ENCODE peak calls at places on chromosomes 3 and 15, in six cellular contexts. K is lower lobe of right lung; O is body of pancreas; X is CD8-positive, alpha-beta memory T cell; J is fibroblast of lung; Z is kidney. B is an unnamed sample.

GRCh38 chr3:126464093-126464492 is 11.6 kb downstream of the ZXDC start:
- DNase-seq in K (no peak), O (no peak), X (no peak), J (no peak), Z (no peak), B (no peak)

GRCh38 chr3:27681249-27681748 is 40.8 kb downstream of the EOMES start:
- DNase-seq in K (no peak), O (peak; percentile 38), X (peak; percentile 64), J (peak; percentile 89), Z (no peak), B (no peak)

GRCh38 chr3:11655188-11655928 is 11.6 kb upstream of the VGLL4 start:
- DNase-seq in K (no peak), O (no peak), X (peak; percentile 20), J (no peak), Z (no peak), B (no peak)

GRCh38 chr3:126270145-126270811 is 86.9 kb downstream of the KLF15 start:
- DNase-seq in K (peak; percentile 90), O (peak; percentile 99), X (no peak), J (peak; percentile 75), Z (peak; percentile 81), B (peak; percentile 82)

GRCh38 chr3:114363554-114364202 is 69.8 kb downstream of the TIGIT start:
- DNase-seq in K (no peak), O (no peak), X (no peak), J (peak; percentile 66), Z (no peak), B (no peak)

GRCh38 chr15:28116521-28117488 is 17.7 kb upstream of the OCA2 start:
- DNase-seq in K (peak; percentile 43), O (no peak), X (no peak), J (no peak), Z (peak; percentile 79), B (no peak)

GRCh38 chr3:106566277-106566676 is 697.5 kb upstream of the CBLB start:
- DNase-seq in K (no peak), O (no peak), X (no peak), J (no peak), Z (no peak), B (no peak)

GRCh38 chr3:127183931-127184869 is 8.7 kb upstream of the PRR23E start:
- DNase-seq in K (no peak), O (no peak), X (no peak), J (no peak), Z (peak; percentile 51), B (no peak)

GRCh38 chr3:55721716-55722484 is 234.8 kb upstream of the WNT5A start:
- DNase-seq in K (no peak), O (peak; percentile 34), X (no peak), J (peak; percentile 47), Z (no peak), B (no peak)

GRCh38 chr3:11498646-11499045 is 145.1 kb downstream of the VGLL4 start:
- DNase-seq in K (peak; percentile 72), O (peak; percentile 91), X (no peak), J (peak; percentile 82), Z (peak; percentile 79), B (peak; percentile 68)

GRCh38 chr3:196186661-196187573 is 24.3 kb downstream of the ZDHHC19 start:
- DNase-seq in K (no peak), O (no peak), X (no peak), J (no peak), Z (peak; percentile 72), B (no peak)

GRCh38 chr3:108471346-108471935 is 39.0 kb downstream of the MYH15 start:
- DNase-seq in K (no peak), O (no peak), X (no peak), J (peak; percentile 26), Z (no peak), B (no peak)

GRCh38 chr3:135145581-135145980 is 350.5 kb downstream of the EPHB1 start:
- DNase-seq in K (no peak), O (no peak), X (no peak), J (no peak), Z (no peak), B (no peak)

GRCh38 chr3:104273046-104273649 is 1093.6 kb upstream of the ALCAM start:
- DNase-seq in K (no peak), O (no peak), X (no peak), J (peak; percentile 58), Z (no peak), B (no peak)

GRCh38 chr3:65342084-65342683 is 654.4 kb upstream of the ADAMTS9 start:
- DNase-seq in K (peak; percentile 49), O (peak; percentile 17), X (no peak), J (peak; percentile 55), Z (no peak), B (peak; percentile 29)

GRCh38 chr15:52060511-52060910 is 41.5 kb downstream of the MAPK6 start:
- DNase-seq in K (no peak), O (no peak), X (no peak), J (no peak), Z (no peak), B (no peak)

GRCh38 chr3:128486692-128487537 is 6.1 kb downstream of the GATA2 start:
- DNase-seq in K (peak; percentile 46), O (peak; percentile 34), X (no peak), J (no peak), Z (peak; percentile 82), B (no peak)

GRCh38 chr3:46721009-46721408 is 3.3 kb upstream of the PRSS50 start:
- DNase-seq in K (no peak), O (no peak), X (no peak), J (no peak), Z (no peak), B (no peak)

GRCh38 chr3:33874815-33875214 is 76.4 kb downstream of the PDCD6IP start:
- DNase-seq in K (no peak), O (no peak), X (no peak), J (no peak), Z (no peak), B (no peak)

GRCh38 chr3:116863842-116864626 is 154.5 kb downstream of the TUSC7 start:
- DNase-seq in K (no peak), O (peak; percentile 17), X (no peak), J (peak; percentile 76), Z (no peak), B (no peak)

GRCh38 chr15:28933710-28934445 is 48.1 kb downstream of the APBA2 start:
- DNase-seq in K (no peak), O (no peak), X (no peak), J (no peak), Z (peak; percentile 61), B (no peak)

GRCh38 chr3:143412084-143412483 is 292.5 kb downstream of the CHST2 start:
- DNase-seq in K (no peak), O (no peak), X (no peak), J (no peak), Z (no peak), B (no peak)

GRCh38 chr3:125087768-125088391 is 32.1 kb upstream of the HEG1 start:
- DNase-seq in K (no peak), O (no peak), X (no peak), J (no peak), Z (no peak), B (no peak)

GRCh38 chr3:10387881-10388621 is 67.1 kb upstream of the SEC13 start:
- DNase-seq in K (no peak), O (no peak), X (peak; percentile 17), J (peak; percentile 36), Z (peak; percentile 19), B (no peak)
- H3K4me1 ChIP-seq in K (no peaks in the 10 kb centered on the region), O (no peaks in the 10 kb centered on the region), X (peaks cover 21% of the 10 kb centered on the region), J (no peaks in the 10 kb centered on the region), Z (no peaks in the 10 kb centered on the region), B (no peaks in the 10 kb centered on the region)

DNA sequence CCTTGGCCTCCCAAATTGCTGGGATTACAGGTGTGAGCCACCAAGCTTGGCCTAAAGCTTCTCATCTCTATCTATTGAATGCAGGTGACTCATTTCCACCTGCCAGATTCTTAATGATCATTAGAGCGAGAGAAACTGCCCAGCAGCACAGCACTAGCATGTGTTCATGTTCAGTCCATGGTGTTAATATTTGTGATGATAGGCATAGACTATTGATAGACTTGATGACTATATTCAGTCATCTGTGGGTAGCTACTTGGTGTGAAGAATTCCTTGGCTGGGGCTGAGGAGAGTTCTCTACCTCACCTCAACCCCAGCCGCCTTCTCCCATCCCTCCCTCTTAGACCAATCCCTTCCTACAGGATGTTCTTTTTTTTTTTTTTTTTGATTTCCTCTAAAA is 60.0 kb downstream of the ST6GAL1 start:
- DNase-seq in K (no peak), O (no peak), X (no peak), J (no peak), Z (no peak), B (no peak)
- H3K4me1 ChIP-seq in K (no peaks in the 10 kb centered on the region), O (peaks cover 18% of the 10 kb centered on the region), X (no peaks in the 10 kb centered on the region), J (no peaks in the 10 kb centered on the region), Z (peaks cover 5% of the 10 kb centered on the region), B (peaks cover 71% of the 10 kb centered on the region)

GRCh38 chr3:57046120-57046519 is 14.3 kb upstream of the SPATA12 start:
- DNase-seq in K (no peak), O (no peak), X (no peak), J (no peak), Z (no peak), B (no peak)
- H3K4me1 ChIP-seq in K (no peaks in the 10 kb centered on the region), O (peaks cover 9% of the 10 kb centered on the region), X (no peaks in the 10 kb centered on the region), J (no peaks in the 10 kb centered on the region), Z (peaks cover 3% of the 10 kb centered on the region), B (peaks cover 35% of the 10 kb centered on the region)

GRCh38 chr15:84752195-84752594 is 3.8 kb downstream of the ZNF592 start:
- DNase-seq in K (no peak), O (no peak), X (no peak), J (no peak), Z (no peak), B (no peak)

GRCh38 chr15:84749111-84749991 is 959 bp downstream of the ZNF592 start:
- DNase-seq in K (peak; percentile 54), O (peak; percentile 55), X (peak; percentile 46), J (peak; percentile 22), Z (peak; percentile 80), B (peak; percentile 26)

GRCh38 chr15:84747423-84748273 is 744 bp upstream of the ZNF592 start:
- DNase-seq in K (peak; percentile 91), O (peak; percentile 82), X (peak; percentile 77), J (peak; percentile 58), Z (peak; percentile 94), B (peak; percentile 79)

GRCh38 chr15:84750583-84751092 is 2.2 kb downstream of the ZNF592 start:
- DNase-seq in K (no peak), O (no peak), X (no peak), J (no peak), Z (no peak), B (no peak)

GRCh38 chr15:84748274-84749110 is at the start of gene ZNF592:
- DNase-seq in K (peak; percentile 91), O (peak; percentile 88), X (peak; percentile 81), J (peak; percentile 73), Z (peak; percentile 95), B (peak; percentile 89)
- H3K4me1 ChIP-seq in K (peaks cover 63% of the 10 kb centered on the region), O (peaks cover 55% of the 10 kb centered on the region), X (peaks cover 52% of the 10 kb centered on the region), J (peaks cover 4% of the 10 kb centered on the region), Z (peaks cover 28% of the 10 kb centered on the region), B (peaks cover 79% of the 10 kb centered on the region)